ENCODE peak calls at places on chromosomes 2 and 18, in nine cellular contexts. D is WERI-Rb-1; O is pancreas; Q is heart right ventricle; W is CD4-positive, alpha-beta T cell; A is GM23338; G is Calu3; Z is astrocyte of the spinal cord; M is cardiac fibroblast. T is an unnamed sample.
A peak's percentile ranks its signal among the peaks of the same experiment; 100 is the strongest.

GRCh38 chr2:224982910-224983688 is 59.2 kb downstream of the DOCK10 start:
- DNase-seq in D (no peak), O (no peak), Q (no peak), W (peak; percentile 12), A (peak; percentile 5), G (no peak), Z (peak; percentile 79), M (peak; percentile 86), T (no peak)

GRCh38 chr18:64017870-64018269 is 48.0 kb downstream of the SERPINB8 start:
- DNase-seq in D (no peak), O (no peak), Q (no peak), W (no peak), A (peak; percentile 60), G (no peak), Z (peak; percentile 27), M (peak; percentile 34), T (no peak)

GRCh38 chr2:129334696-129335095 is 644.8 kb upstream of the RAB6C start:
- DNase-seq in D (no peak), O (no peak), Q (no peak), W (no peak), A (no peak), G (no peak), Z (no peak), M (no peak), T (no peak)

GRCh38 chr18:76518543-76519155 is 23.6 kb upstream of the ZNF516 start:
- DNase-seq in D (no peak), O (no peak), Q (peak; percentile 30), W (no peak), A (peak; percentile 74), G (no peak), Z (peak; percentile 54), M (peak; percentile 47), T (peak; percentile 75)

GRCh38 chr2:44952143-44952805 is 10.8 kb downstream of the SIX3 start:
- DNase-seq in D (peak; percentile 76), O (no peak), Q (no peak), W (no peak), A (peak; percentile 92), G (peak; percentile 71), Z (peak; percentile 53), M (peak; percentile 74), T (peak; percentile 81)

GRCh38 chr18:68759308-68759707 is 38.6 kb upstream of the CCDC102B start:
- DNase-seq in D (no peak), O (no peak), Q (no peak), W (no peak), A (no peak), G (no peak), Z (no peak), M (no peak), T (no peak)

GRCh38 chr2:188788621-188789020 is 185.6 kb upstream of the COL3A1 start:
- DNase-seq in D (no peak), O (peak; percentile 23), Q (peak; percentile 79), W (no peak), A (no peak), G (peak; percentile 11), Z (peak; percentile 96), M (peak; percentile 92), T (no peak)

GRCh38 chr18:13611616-13612110 is 114.7 kb downstream of the FAM210A start:
- DNase-seq in D (no peak), O (no peak), Q (peak; percentile 64), W (no peak), A (peak; percentile 18), G (no peak), Z (peak; percentile 45), M (peak; percentile 73), T (peak; percentile 31)

GRCh38 chr18:9516437-9517064 is 41.2 kb downstream of the RALBP1 start:
- DNase-seq in D (no peak), O (no peak), Q (no peak), W (no peak), A (peak; percentile 69), G (no peak), Z (peak; percentile 55), M (peak; percentile 71), T (peak; percentile 10)

GRCh38 chr2:240422683-240423329 is 12.7 kb upstream of the GPC1 start:
- DNase-seq in D (no peak), O (no peak), Q (no peak), W (no peak), A (no peak), G (no peak), Z (no peak), M (no peak), T (no peak)

GRCh38 chr18:31329787-31330438 is 12.0 kb downstream of the DSG1 start:
- DNase-seq in D (no peak), O (no peak), Q (no peak), W (no peak), A (peak; percentile 50), G (no peak), Z (no peak), M (no peak), T (no peak)

GRCh38 chr18:74645717-74646116 is 48.0 kb downstream of the ZNF407 start:
- DNase-seq in D (no peak), O (no peak), Q (no peak), W (no peak), A (no peak), G (no peak), Z (peak; percentile 21), M (no peak), T (no peak)

GRCh38 chr2:150063432-150063889 is 424.0 kb downstream of the RND3 start:
- DNase-seq in D (no peak), O (no peak), Q (no peak), W (no peak), A (no peak), G (no peak), Z (peak; percentile 36), M (peak; percentile 52), T (no peak)

GRCh38 chr18:25350561-25351201 is 1.3 kb downstream of the ZNF521 start:
- DNase-seq in D (peak; percentile 9), O (no peak), Q (peak; percentile 43), W (no peak), A (peak; percentile 44), G (no peak), Z (peak; percentile 56), M (peak; percentile 68), T (peak; percentile 68)

GRCh38 chr18:8049147-8049546 is 482.0 kb downstream of the PTPRM start:
- DNase-seq in D (no peak), O (no peak), Q (no peak), W (no peak), A (no peak), G (no peak), Z (peak; percentile 22), M (no peak), T (no peak)

GRCh38 chr18:8052237-8052701 is 485.2 kb downstream of the PTPRM start:
- DNase-seq in D (no peak), O (no peak), Q (no peak), W (no peak), A (peak; percentile 10), G (peak; percentile 13), Z (peak; percentile 27), M (peak; percentile 36), T (no peak)

GRCh38 chr18:8050616-8051314 is 483.6 kb downstream of the PTPRM start:
- DNase-seq in D (no peak), O (no peak), Q (no peak), W (no peak), A (no peak), G (no peak), Z (no peak), M (peak; percentile 26), T (no peak)

GRCh38 chr18:8046421-8046820 is 479.3 kb downstream of the PTPRM start:
- DNase-seq in D (no peak), O (no peak), Q (no peak), W (no peak), A (no peak), G (no peak), Z (peak; percentile 47), M (no peak), T (no peak)

DNA sequence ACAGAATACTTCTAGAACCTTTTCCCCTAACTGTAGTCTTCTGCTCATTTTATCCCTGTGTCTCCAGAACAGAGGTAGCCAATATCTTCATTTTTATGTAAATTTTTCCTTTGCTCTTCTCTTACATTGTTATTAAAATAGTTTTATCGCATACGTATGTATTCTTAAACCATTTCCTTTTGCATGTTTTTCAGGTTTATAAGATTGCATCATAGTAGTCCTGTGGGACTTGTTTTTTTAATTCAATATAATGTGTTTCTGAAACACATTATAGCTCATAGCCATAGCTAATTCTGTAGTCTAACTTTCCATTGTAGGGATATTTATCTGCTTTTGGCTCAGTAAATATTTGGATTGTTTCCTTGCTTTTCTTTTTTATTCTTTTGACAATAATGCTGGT is 484.3 kb downstream of the PTPRM start:
- DNase-seq in D (no peak), O (no peak), Q (no peak), W (no peak), A (no peak), G (no peak), Z (peak; percentile 41), M (peak; percentile 63), T (no peak)
- TF ChIP-seq CTCF in D (no peak), O (no peak), Q (no peak), W (no peak), A (no peak), G (no peak), Z (no peak), M (no peak), T (no peak)

GRCh38 chr2:134692461-134692860 is 26.3 kb downstream of the TMEM163 start:
- DNase-seq in D (peak; percentile 33), O (no peak), Q (no peak), W (no peak), A (peak; percentile 28), G (no peak), Z (no peak), M (no peak), T (no peak)
- TF ChIP-seq CTCF in D (peak; percentile 61), O (no peak), Q (no peak), W (peak; percentile 29), A (peak; percentile 35), G (no peak), Z (no peak), M (no peak), T (no peak)

DNA sequence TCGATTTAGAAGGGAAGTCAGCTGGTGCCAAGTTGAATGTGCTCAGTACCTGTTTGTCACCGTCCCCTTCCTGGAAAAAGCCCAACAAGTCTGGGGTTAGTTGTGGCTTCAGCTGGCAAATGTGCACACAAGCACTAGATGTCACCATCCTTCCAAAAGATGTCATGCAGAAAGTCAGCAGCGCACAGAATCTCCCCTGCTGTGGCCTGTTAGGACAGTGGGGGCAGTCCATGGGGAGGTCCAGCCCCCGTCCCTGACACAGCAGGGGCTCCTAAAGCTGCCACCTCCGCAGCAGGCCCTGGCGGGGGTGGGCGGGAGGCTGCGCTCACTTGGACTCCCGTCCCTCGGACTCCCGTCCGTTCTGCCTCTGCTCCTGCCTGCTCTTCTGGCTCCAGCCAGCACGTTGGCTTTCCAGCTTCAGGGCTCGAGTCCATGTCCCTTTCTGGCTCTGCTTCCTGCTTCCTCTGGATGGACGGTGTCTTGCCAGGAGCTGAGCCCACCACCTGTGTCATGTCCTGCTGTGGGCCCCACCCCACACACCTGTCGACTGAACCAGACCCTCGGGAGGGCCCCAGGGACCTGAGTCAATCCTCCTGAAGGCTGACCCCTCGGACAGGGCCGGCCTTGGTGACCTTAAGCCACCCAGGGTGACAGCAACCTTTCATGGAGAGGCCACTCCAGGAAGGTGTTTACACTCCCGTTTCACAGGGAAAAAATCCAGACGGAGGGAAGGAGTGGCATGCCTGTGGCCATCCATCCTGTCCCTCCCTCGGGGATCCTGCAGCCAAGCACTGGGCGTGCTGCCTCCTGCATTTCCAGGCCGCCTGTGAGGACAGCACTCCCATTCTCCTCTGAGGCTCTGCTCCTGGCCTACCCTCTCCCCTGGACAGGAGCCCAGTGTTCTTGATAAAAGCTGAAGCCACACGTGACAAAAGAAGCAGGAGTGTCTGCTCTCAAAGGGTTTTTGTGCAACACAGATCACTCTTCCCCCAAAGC is 8.5 kb downstream of the RAB17 start:
- DNase-seq in D (peak; percentile 73), O (peak; percentile 47), Q (peak; percentile 86), W (peak; percentile 28), A (no peak), G (no peak), Z (peak; percentile 67), M (peak; percentile 92), T (peak; percentile 48)
- TF ChIP-seq CTCF in D (peak; percentile 75), O (no peak), Q (peak; percentile 52), W (peak; percentile 38), A (peak; percentile 68), G (no peak), Z (peak; percentile 63), M (peak; percentile 49), T (no peak)

GRCh38 chr18:67463829-67464228 is 52.7 kb downstream of the DSEL start:
- DNase-seq in D (no peak), O (no peak), Q (no peak), W (no peak), A (peak; percentile 63), G (no peak), Z (no peak), M (no peak), T (no peak)
- TF ChIP-seq CTCF in D (no peak), O (no peak), Q (no peak), W (no peak), A (peak; percentile 77), G (no peak), Z (peak; percentile 13), M (peak; percentile 11), T (no peak)

T was measured in nephron progenitor cell.